ENCODE peak calls at places on chromosomes 12 and 14, in five cellular contexts. E is NCI-H2081; D is kidney; P is kidney tubule cell; W is stimulated activated CD4-positive, alpha-beta T cell treated with anti-CD3 and anti-CD28 coated beads, TNF-alpha, amount 100 ng/mL, for 48 hours. U is an unnamed sample.

GRCh38 chr12:111978545-111978944 is 34.4 kb downstream of the TMEM116 start:
- DNase-seq in E (no peak), D (no peak), P (no peak), W (no peak), U (no peak)

GRCh38 chr12:124738636-124739467 is 124.8 kb downstream of the SCARB1 start:
- DNase-seq in E (no peak), D (no peak), P (peak), W (no peak), U (no peak)

GRCh38 chr12:44317651-44318126 is 481.8 kb downstream of the TMEM117 start:
- DNase-seq in E (peak), D (no peak), P (peak), W (no peak), U (no peak)

GRCh38 chr14:35897616-35898111 is 71.5 kb downstream of the BRMS1L start:
- DNase-seq in E (no peak), D (no peak), P (no peak), W (no peak), U (no peak)

GRCh38 chr14:75457024-75457390 is 29.2 kb downstream of the JDP2 start:
- DNase-seq in E (no peak), D (no peak), P (no peak), W (no peak), U (no peak)

GRCh38 chr12:52838871-52839446 is 4.8 kb upstream of the KRT79 start:
- DNase-seq in E (no peak), D (no peak), P (no peak), W (no peak), U (no peak)

GRCh38 chr14:35858521-35859209 is 32.5 kb downstream of the BRMS1L start:
- DNase-seq in E (no peak), D (no peak), P (peak), W (no peak), U (no peak)

GRCh38 chr14:30443368-30444007 is 115.5 kb upstream of the G2E3 start:
- DNase-seq in E (peak), D (no peak), P (peak), W (no peak), U (no peak)

GRCh38 chr12:125050868-125051267 is 14.4 kb upstream of the AACS start:
- DNase-seq in E (no peak), D (no peak), P (no peak), W (no peak), U (no peak)

GRCh38 chr12:91414147-91414546 is 231.5 kb upstream of the DCN start:
- DNase-seq in E (no peak), D (no peak), P (no peak), W (no peak), U (no peak)

GRCh38 chr12:122669397-122670070 is 33.6 kb downstream of the HCAR2 start:
- DNase-seq in E (no peak), D (no peak), P (peak), W (no peak), U (no peak)

GRCh38 chr12:41681898-41682297 is 462.8 kb downstream of the GXYLT1 start:
- DNase-seq in E (peak), D (no peak), P (peak), W (no peak), U (no peak)

GRCh38 chr14:56102901-56103409 is 15.3 kb upstream of the PELI2 start:
- DNase-seq in E (no peak), D (peak), P (peak), W (no peak), U (no peak)

GRCh38 chr12:96225003-96225855 is 31.1 kb downstream of the ELK3 start:
- DNase-seq in E (peak), D (no peak), P (no peak), W (no peak), U (no peak)

GRCh38 chr14:100539766-100540140 is 47.5 kb downstream of the BEGAIN start:
- DNase-seq in E (no peak), D (no peak), P (no peak), W (no peak), U (no peak)

GRCh38 chr12:107488666-107489065 is 196.9 kb upstream of the PWP1 start:
- DNase-seq in E (no peak), D (no peak), P (no peak), W (no peak), U (no peak)

GRCh38 chr12:27355486-27355885 is 22.9 kb downstream of the BMAL2 start:
- DNase-seq in E (no peak), D (no peak), P (no peak), W (no peak), U (no peak)

GRCh38 chr12:92573104-92573503 is 129.7 kb upstream of the PLEKHG7 start:
- DNase-seq in E (no peak), D (no peak), P (peak), W (no peak), U (no peak)

GRCh38 chr12:12079291-12079690 is 8.6 kb downstream of the BCL2L14 start:
- DNase-seq in E (no peak), D (no peak), P (peak), W (no peak), U (no peak)

GRCh38 chr14:74531467-74531866 is 37.9 kb downstream of the ISCA2 start:
- DNase-seq in E (no peak), D (no peak), P (no peak), W (no peak), U (no peak)

GRCh38 chr14:83779266-83779665 is 1750.7 kb upstream of the FLRT2 start:
- DNase-seq in E (no peak), D (no peak), P (peak), W (no peak), U (no peak)

GRCh38 chr12:115947696-115948062 is 329.8 kb downstream of the MED13L start:
- DNase-seq in E (no peak), D (no peak), P (no peak), W (no peak), U (no peak)

GRCh38 chr12:107504503-107504885 is 181.1 kb upstream of the PWP1 start:
- DNase-seq in E (peak), D (no peak), P (peak), W (no peak), U (no peak)

GRCh38 chr14:65588426-65589140 is 176.1 kb downstream of the FUT8 start:
- DNase-seq in E (no peak), D (no peak), P (no peak), W (no peak), U (no peak)

GRCh38 chr14:102893452-102893851 is 29.0 kb upstream of the AMN start:
- DNase-seq in E (no peak), D (peak), P (no peak), W (no peak), U (no peak)

GRCh38 chr12:98154850-98155249 is 360.5 kb upstream of the TMPO start:
- DNase-seq in E (peak), D (no peak), P (peak), W (no peak), U (no peak)

GRCh38 chr14:63200767-63201166 is 3.5 kb upstream of the RHOJ start:
- DNase-seq in E (no peak), D (no peak), P (no peak), W (no peak), U (no peak)

GRCh38 chr12:77571768-77572167 is 258.9 kb upstream of the NAV3 start:
- DNase-seq in E (no peak), D (no peak), P (no peak), W (no peak), U (no peak)

GRCh38 chr12:94186461-94187237 is 38.3 kb downstream of the PLXNC1 start:
- DNase-seq in E (no peak), D (peak), P (peak), W (no peak), U (no peak)

GRCh38 chr12:112537710-112538396 is 119.1 kb downstream of the PTPN11 start:
- DNase-seq in E (no peak), D (no peak), P (peak), W (no peak), U (no peak)

GRCh38 chr14:61099221-61099835 is 118.3 kb downstream of the SLC38A6 start:
- DNase-seq in E (no peak), D (no peak), P (no peak), W (no peak), U (no peak)